ENCODE peak calls at places on chromosomes 3 and 15, in five cellular contexts. One of them, this sample, is unnamed.

GRCh38 chr3:171173732-171174131 is 147.2 kb upstream of the SLC2A2 start:
- DNase-seq in HCT116: no peak
- DNase-seq in HepG2: no peak
- DNase-seq in GM12878: no peak
- DNase-seq in H1: no peak
- DNase-seq in this sample: no peak

GRCh38 chr15:70854669-70854976 is 666 bp upstream of the LARP6 start:
- DNase-seq in HepG2: no peak
- DNase-seq in GM12878: no peak
- DNase-seq in H1: no peak
- DNase-seq in HCT116: no peak
- DNase-seq in this sample: no peak

GRCh38 chr15:65066635-65067333 is 1.0 kb downstream of the RASL12 start:
- DNase-seq in GM12878: no peak
- DNase-seq in HCT116: no peak
- DNase-seq in H1: no peak
- DNase-seq in HepG2: no peak
- DNase-seq in this sample: no peak

GRCh38 chr3:136266468-136266867 is 16.3 kb downstream of the PCCB start:
- DNase-seq in GM12878: no peak
- DNase-seq in HCT116: no peak
- DNase-seq in H1: no peak
- DNase-seq in HepG2: peak
- DNase-seq in this sample: no peak

GRCh38 chr3:191330309-191330712 is at the start of gene UTS2B:
- DNase-seq in H1: no peak
- DNase-seq in GM12878: no peak
- DNase-seq in HCT116: peak
- DNase-seq in HepG2: peak
- DNase-seq in this sample: peak

GRCh38 chr15:93243573-93243972 is 154.6 kb upstream of the RGMA start:
- DNase-seq in H1: no peak
- DNase-seq in HCT116: no peak
- DNase-seq in HepG2: no peak
- DNase-seq in GM12878: no peak
- DNase-seq in this sample: no peak

GRCh38 chr3:4350789-4351163 is 47.6 kb downstream of the SETMAR start:
- DNase-seq in HepG2: peak
- DNase-seq in H1: no peak
- DNase-seq in HCT116: peak
- DNase-seq in GM12878: peak
- DNase-seq in this sample: peak

GRCh38 chr3:124483915-124484470 is 246.3 kb upstream of the UMPS start:
- DNase-seq in GM12878: no peak
- DNase-seq in H1: no peak
- DNase-seq in HCT116: no peak
- DNase-seq in HepG2: no peak
- DNase-seq in this sample: no peak

GRCh38 chr3:11099306-11099705 is 55.0 kb upstream of the HRH1 start:
- DNase-seq in HepG2: no peak
- DNase-seq in HCT116: no peak
- DNase-seq in GM12878: no peak
- DNase-seq in H1: no peak
- DNase-seq in this sample: no peak

GRCh38 chr3:137642831-137643230 is 121.3 kb upstream of the SOX14 start:
- DNase-seq in HepG2: no peak
- DNase-seq in H1: no peak
- DNase-seq in GM12878: no peak
- DNase-seq in HCT116: no peak
- DNase-seq in this sample: no peak

GRCh38 chr3:160665784-160666526 is 11.0 kb upstream of the ARL14 start:
- DNase-seq in H1: no peak
- DNase-seq in HepG2: no peak
- DNase-seq in GM12878: peak
- DNase-seq in HCT116: no peak
- DNase-seq in this sample: no peak

DNA sequence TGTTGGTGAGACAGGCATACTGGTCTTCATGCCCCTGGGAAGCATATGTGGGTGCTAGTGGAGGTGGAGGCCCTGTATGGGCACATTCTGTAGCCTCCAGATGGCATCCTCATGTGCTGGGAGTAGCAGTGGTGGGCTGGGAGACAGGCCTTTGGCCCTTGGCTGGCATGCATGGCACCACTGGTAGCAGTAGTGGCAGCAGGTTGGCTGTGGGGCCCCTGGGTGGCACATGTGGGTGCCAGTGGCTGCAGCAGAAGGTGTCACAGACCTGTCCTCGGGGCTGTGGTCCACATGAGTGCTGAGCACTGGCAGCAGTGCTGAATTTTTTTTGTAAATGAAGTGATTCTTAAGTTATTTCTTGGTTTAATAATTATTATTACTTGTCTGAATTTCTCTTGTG is 71.2 kb downstream of the TNFAIP8L3 start:
- DNase-seq in GM12878: no peak
- DNase-seq in H1: no peak
- DNase-seq in HCT116: no peak
- DNase-seq in HepG2: no peak
- DNase-seq in this sample: no peak
- TF ChIP-seq SRF in GM12878: no peak
- TF ChIP-seq SRF in H1: no peak
- TF ChIP-seq SRF in HCT116: no peak
- TF ChIP-seq SRF in HepG2: no peak
- TF ChIP-seq SRF in this sample: no peak

DNA sequence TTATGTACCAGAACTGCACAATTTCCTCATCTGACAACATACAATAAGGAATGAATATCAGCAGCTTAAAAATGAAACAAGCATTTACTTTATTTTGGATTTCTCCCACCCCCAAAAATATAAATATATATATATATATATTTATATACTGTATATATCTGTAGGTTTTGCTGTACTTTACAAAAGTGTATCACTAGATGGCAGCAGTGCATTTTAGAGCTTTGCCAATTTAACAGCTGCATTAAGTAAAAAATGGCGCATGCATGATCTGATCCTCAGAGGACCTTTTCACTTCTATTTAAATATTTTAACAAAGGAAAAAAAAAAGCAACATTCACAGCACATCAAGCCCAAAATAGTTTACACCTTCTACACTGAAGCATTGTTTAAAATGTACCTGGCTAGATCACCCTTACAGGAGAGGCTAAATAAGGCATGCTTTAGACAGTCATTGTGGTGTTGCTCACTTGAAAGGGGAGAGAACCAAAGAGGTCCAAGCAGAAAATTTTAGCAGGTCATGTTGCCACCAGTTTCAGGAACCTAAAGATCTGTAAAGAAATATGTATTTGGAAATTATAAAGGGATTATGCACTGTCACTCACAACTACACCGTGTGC is 72.6 kb downstream of the NPTN start:
- DNase-seq in GM12878: peak
- DNase-seq in H1: no peak
- DNase-seq in HepG2: peak
- DNase-seq in HCT116: peak
- DNase-seq in this sample: no peak
- TF ChIP-seq SRF in GM12878: no peak
- TF ChIP-seq SRF in H1: no peak
- TF ChIP-seq SRF in HepG2: no peak
- TF ChIP-seq SRF in HCT116: no peak
- TF ChIP-seq SRF in this sample: no peak

GRCh38 chr3:55631766-55632331 is 144.7 kb upstream of the WNT5A start:
- DNase-seq in H1: no peak
- DNase-seq in HCT116: no peak
- DNase-seq in GM12878: no peak
- DNase-seq in HepG2: no peak
- DNase-seq in this sample: no peak

GRCh38 chr3:55626284-55626675 is 139.2 kb upstream of the WNT5A start:
- DNase-seq in GM12878: no peak
- DNase-seq in H1: no peak
- DNase-seq in HepG2: no peak
- DNase-seq in HCT116: no peak
- DNase-seq in this sample: no peak

GRCh38 chr3:55630280-55630920 is 143.3 kb upstream of the WNT5A start:
- DNase-seq in H1: no peak
- DNase-seq in GM12878: no peak
- DNase-seq in HCT116: no peak
- DNase-seq in HepG2: no peak
- DNase-seq in this sample: no peak

GRCh38 chr3:55630921-55631299 is 143.8 kb upstream of the WNT5A start:
- DNase-seq in H1: no peak
- DNase-seq in GM12878: no peak
- DNase-seq in HepG2: no peak
- DNase-seq in HCT116: no peak
- DNase-seq in this sample: no peak

GRCh38 chr3:55629432-55629831 is 142.3 kb upstream of the WNT5A start:
- DNase-seq in GM12878: no peak
- DNase-seq in HepG2: no peak
- DNase-seq in HCT116: no peak
- DNase-seq in H1: no peak
- DNase-seq in this sample: no peak
- TF ChIP-seq SRF in GM12878: no peak
- TF ChIP-seq SRF in HepG2: no peak
- TF ChIP-seq SRF in HCT116: no peak
- TF ChIP-seq SRF in H1: no peak
- TF ChIP-seq SRF in this sample: no peak

GRCh38 chr3:33949074-33949473 is 150.6 kb downstream of the PDCD6IP start:
- DNase-seq in HepG2: no peak
- DNase-seq in HCT116: no peak
- DNase-seq in GM12878: no peak
- DNase-seq in H1: no peak
- DNase-seq in this sample: no peak

GRCh38 chr3:33956211-33956610 is 157.8 kb downstream of the PDCD6IP start:
- DNase-seq in H1: no peak
- DNase-seq in HCT116: no peak
- DNase-seq in HepG2: no peak
- DNase-seq in GM12878: no peak
- DNase-seq in this sample: no peak

GRCh38 chr3:33957176-33957575 is 158.7 kb downstream of the PDCD6IP start:
- DNase-seq in HepG2: no peak
- DNase-seq in H1: no peak
- DNase-seq in HCT116: no peak
- DNase-seq in GM12878: no peak
- DNase-seq in this sample: no peak

GRCh38 chr3:33954956-33955355 is 156.5 kb downstream of the PDCD6IP start:
- DNase-seq in HCT116: no peak
- DNase-seq in HepG2: peak
- DNase-seq in GM12878: no peak
- DNase-seq in H1: no peak
- DNase-seq in this sample: peak
- TF ChIP-seq SRF in HCT116: no peak
- TF ChIP-seq SRF in HepG2: no peak
- TF ChIP-seq SRF in GM12878: no peak
- TF ChIP-seq SRF in H1: no peak
- TF ChIP-seq SRF in this sample: no peak

GRCh38 chr3:58578873-58579272 is 1.7 kb upstream of the FAM107A start:
- DNase-seq in GM12878: no peak
- DNase-seq in H1: no peak
- DNase-seq in HCT116: no peak
- DNase-seq in HepG2: no peak
- DNase-seq in this sample: no peak

GRCh38 chr3:58574682-58575081 is 2.5 kb downstream of the FAM107A start:
- DNase-seq in HCT116: no peak
- DNase-seq in GM12878: no peak
- DNase-seq in HepG2: no peak
- DNase-seq in H1: no peak
- DNase-seq in this sample: no peak

GRCh38 chr3:58575986-58576652 is 1.1 kb downstream of the FAM107A start:
- DNase-seq in GM12878: no peak
- DNase-seq in H1: no peak
- DNase-seq in HepG2: no peak
- DNase-seq in HCT116: no peak
- DNase-seq in this sample: no peak

GRCh38 chr3:58576716-58577115 is 475 bp downstream of the FAM107A start:
- DNase-seq in H1: no peak
- DNase-seq in HepG2: no peak
- DNase-seq in GM12878: no peak
- DNase-seq in HCT116: no peak
- DNase-seq in this sample: no peak

GRCh38 chr3:58577269-58577821 is at the start of gene FAM107A:
- DNase-seq in HCT116: no peak
- DNase-seq in GM12878: no peak
- DNase-seq in H1: peak
- DNase-seq in HepG2: no peak
- DNase-seq in this sample: peak
- TF ChIP-seq SRF in HCT116: no peak
- TF ChIP-seq SRF in GM12878: no peak
- TF ChIP-seq SRF in H1: no peak
- TF ChIP-seq SRF in HepG2: no peak
- TF ChIP-seq SRF in this sample: no peak

DNA sequence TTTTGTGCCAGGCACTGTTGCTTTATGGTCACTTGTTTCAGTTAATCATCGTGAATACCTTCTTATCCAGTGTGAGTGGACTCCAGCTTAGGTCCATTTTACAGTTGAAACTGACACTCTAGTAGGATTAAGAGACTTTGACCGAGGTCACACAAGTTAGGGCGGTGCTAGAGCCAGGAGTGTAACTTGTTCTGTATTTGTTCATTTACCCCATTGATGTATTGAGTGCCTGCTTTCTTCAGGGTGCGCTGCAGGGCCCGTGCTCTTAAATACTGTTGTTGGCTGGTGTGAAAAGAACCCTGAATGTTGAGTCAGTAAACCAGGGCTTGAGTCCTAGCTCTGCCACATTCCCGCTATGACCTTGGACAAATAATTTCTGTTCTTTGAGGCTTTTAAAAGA is 15.4 kb downstream of the PDHB start:
- DNase-seq in GM12878: no peak
- DNase-seq in H1: no peak
- DNase-seq in HCT116: no peak
- DNase-seq in HepG2: no peak
- DNase-seq in this sample: no peak
- TF ChIP-seq SRF in GM12878: no peak
- TF ChIP-seq SRF in H1: no peak
- TF ChIP-seq SRF in HCT116: no peak
- TF ChIP-seq SRF in HepG2: no peak
- TF ChIP-seq SRF in this sample: no peak

GRCh38 chr15:67174864-67175573 is 79.4 kb downstream of the AAGAB start:
- DNase-seq in HCT116: peak
- DNase-seq in HepG2: no peak
- DNase-seq in GM12878: no peak
- DNase-seq in H1: no peak
- DNase-seq in this sample: no peak
- TF ChIP-seq SRF in HCT116: peak
- TF ChIP-seq SRF in HepG2: no peak
- TF ChIP-seq SRF in GM12878: no peak
- TF ChIP-seq SRF in H1: no peak
- TF ChIP-seq SRF in this sample: no peak

This sample was measured in K562.